ENCODE peak calls at places on chromosomes 4 and X, in five cellular contexts. L is SK-N-SH, S is GM12878, E is HepG2, V is K562. K is an unnamed sample.

GRCh38 chr4:140233811-140234696 is 80.1 kb upstream of the MAML3 start:
- DNase-seq in L (no peak), S (no peak), E (no peak), V (no peak), K (peak; percentile 90)

GRCh38 chr4:151484396-151485102 is 75.6 kb downstream of the FHIP1A start:
- DNase-seq in L (no peak), S (no peak), E (peak; percentile 38), V (no peak), K (peak; percentile 77)

GRCh38 chrX:110418220-110418856 is 59.7 kb downstream of the RTL9 start:
- DNase-seq in L (peak; percentile 22), S (no peak), E (no peak), V (peak; percentile 59), K (peak; percentile 81)

GRCh38 chrX:16466640-16467432 is 183.1 kb upstream of the S100G start:
- DNase-seq in L (no peak), S (no peak), E (no peak), V (no peak), K (peak; percentile 68)

GRCh38 chr4:46931981-46932380 is 22.9 kb upstream of the COX7B2 start:
- DNase-seq in L (no peak), S (peak; percentile 2), E (peak; percentile 3), V (no peak), K (peak; percentile 70)

GRCh38 chrX:132406106-132406505 is 82.7 kb downstream of the MBNL3 start:
- DNase-seq in L (no peak), S (no peak), E (no peak), V (no peak), K (no peak)

GRCh38 chrX:8960809-8961413 is 73.0 kb downstream of the FAM9B start:
- DNase-seq in L (no peak), S (no peak), E (no peak), V (no peak), K (no peak)

GRCh38 chrX:65493431-65493830 is 41.2 kb downstream of the LAS1L start:
- DNase-seq in L (no peak), S (no peak), E (no peak), V (no peak), K (no peak)

DNA sequence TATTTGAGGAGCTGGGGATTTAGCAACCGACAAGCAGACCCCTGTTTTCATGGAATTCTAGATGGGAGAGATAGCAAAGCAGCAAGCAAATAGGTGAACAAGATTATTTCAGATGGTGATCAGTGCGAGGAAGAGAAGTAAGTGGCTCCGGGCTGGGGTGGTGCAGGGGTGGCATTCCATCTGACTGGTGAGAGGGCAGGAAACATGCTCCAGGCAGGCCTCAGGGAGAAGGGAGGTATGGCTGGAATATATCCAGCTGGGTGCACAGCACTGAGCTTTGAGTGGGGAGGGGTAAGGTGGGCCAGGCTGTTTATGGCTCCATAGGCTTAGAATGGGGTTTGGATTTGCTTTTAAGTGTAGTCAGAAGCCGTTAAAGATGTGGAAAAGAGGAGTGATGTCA is 21.2 kb downstream of the PTTG2 start:
- DNase-seq in L (no peak), S (no peak), E (no peak), V (no peak), K (no peak)
- H3K4me2 ChIP-seq in L (peak overlapping the region; percentile 35), S (peak overlapping the region; percentile 19), E (peak overlapping the region; percentile 50), V (no peak overlapping the region), K (no peak overlapping the region)

DNA sequence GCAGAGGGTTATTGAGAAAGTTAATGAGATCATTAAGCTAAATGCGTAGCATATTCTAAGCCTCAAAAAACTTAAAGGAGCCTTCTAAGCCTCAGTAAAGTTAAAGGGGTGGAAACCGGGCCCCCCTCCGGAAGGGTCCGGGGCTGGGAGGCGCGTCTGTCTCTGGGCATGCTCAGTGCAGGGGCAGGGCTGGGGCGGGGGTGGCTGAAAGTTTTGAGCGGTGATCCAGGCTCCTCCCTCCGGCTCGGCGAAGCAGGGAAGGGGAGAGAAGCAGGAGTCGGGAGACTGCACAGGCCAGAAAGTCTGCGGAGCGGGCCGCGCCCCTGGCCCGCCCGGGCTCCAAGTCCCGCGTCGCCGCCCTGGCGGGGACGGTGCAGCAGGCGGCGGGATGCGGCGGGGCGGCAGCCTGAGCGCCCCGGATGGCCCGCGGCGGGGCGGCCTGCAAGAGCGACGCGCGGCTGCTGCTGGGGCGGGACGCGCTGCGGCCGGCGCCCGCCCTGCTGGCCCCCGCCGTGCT is at the start of gene EVC:
- DNase-seq in L (peak; percentile 90), S (no peak), E (peak; percentile 54), V (peak; percentile 41), K (peak; percentile 74)
- TF ChIP-seq MXI1 in L (no peak), S (no peak), E (no peak), V (no peak), K (no peak)

GRCh38 chrX:103441878-103442535 is 65.7 kb downstream of the BEX3 start:
- DNase-seq in L (no peak), S (no peak), E (no peak), V (no peak), K (no peak)

GRCh38 chrX:103442536-103442901 is 66.2 kb downstream of the BEX3 start:
- DNase-seq in L (no peak), S (no peak), E (no peak), V (no peak), K (peak; percentile 78)

GRCh38 chrX:103446665-103447302 is 70.4 kb downstream of the BEX3 start:
- DNase-seq in L (no peak), S (no peak), E (no peak), V (no peak), K (peak; percentile 32)
- TF ChIP-seq RFX5 in L (no peak), S (no peak), E (no peak), V (no peak), K (no peak)

DNA sequence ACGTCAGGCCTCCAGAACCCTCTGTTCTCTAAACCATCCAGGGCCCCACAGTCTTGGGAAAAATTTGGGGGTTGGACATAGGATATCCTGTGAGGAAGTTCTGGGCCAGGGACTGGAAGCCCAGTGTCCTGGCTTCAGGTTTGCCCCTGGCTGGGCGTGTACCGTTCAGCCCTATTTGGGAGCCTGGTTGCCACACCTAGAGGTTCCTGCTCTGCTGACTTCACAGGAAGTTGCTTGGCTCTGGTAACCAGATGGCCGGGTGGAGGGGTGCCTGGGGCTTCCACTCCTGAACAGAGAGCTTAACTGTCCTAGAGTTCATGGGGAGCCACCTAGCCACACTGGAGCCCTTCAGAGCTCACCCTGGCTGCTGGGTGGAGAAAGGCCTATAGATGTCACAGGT is 1.1 kb downstream of the TAFAZZIN start:
- DNase-seq in L (peak; percentile 57), S (no peak), E (no peak), V (no peak), K (no peak)
- H3K4me2 ChIP-seq in L (peak overlapping the region; percentile 79), S (peak overlapping the region; percentile 77), E (peak overlapping the region; percentile 71), V (peak overlapping the region; percentile 87), K (peak overlapping the region; percentile 57)

DNA sequence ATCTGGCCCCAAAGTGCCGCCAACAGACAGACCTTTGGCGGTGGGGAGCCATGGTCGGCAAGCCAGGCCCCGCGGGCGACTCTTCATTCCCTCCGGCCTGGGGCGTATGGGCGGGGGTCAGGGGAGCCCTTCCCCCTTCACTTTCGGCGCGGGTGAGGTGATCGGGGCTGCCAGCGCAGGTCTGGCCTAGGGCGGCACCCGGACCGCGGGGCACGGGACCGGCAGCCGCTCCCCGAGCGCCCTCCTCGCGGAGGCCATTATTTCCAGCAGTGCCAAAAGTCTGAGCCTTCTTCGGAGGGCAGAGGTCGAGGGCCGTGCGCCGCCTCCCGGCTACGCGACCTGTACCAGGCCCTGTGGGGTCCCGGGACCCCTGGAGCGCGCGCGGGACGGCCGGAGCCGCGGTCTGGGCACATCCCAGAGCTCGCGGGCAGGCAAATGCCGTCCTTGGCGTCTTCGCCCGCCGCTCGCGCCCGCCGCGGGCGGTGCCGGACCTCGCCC is 620 bp upstream of the KDM6A start:
- DNase-seq in L (no peak), S (no peak), E (no peak), V (peak; percentile 30), K (peak; percentile 4)
- TF ChIP-seq MXI1 in L (no peak), S (no peak), E (no peak), V (no peak), K (no peak)